ENCODE peak calls at places on chromosomes 1 and 21, in six cellular contexts. One of them, this sample, is unnamed.

GRCh38 chr1:243421784-243422183 is 165.9 kb downstream of the SDCCAG8 start:
- DNase-seq in esophagus squamous epithelium: no peak
- DNase-seq in ovary: peak; percentile 59
- DNase-seq in suprapubic skin: no peak
- DNase-seq in pancreas: no peak
- DNase-seq in Panc1: no peak
- DNase-seq in this sample: peak; percentile 29

GRCh38 chr1:18463984-18464664 is 16.6 kb upstream of the KLHDC7A start:
- DNase-seq in suprapubic skin: no peak
- DNase-seq in ovary: no peak
- DNase-seq in Panc1: no peak
- DNase-seq in esophagus squamous epithelium: no peak
- DNase-seq in pancreas: peak; percentile 75
- DNase-seq in this sample: no peak

GRCh38 chr1:186202174-186202843 is 172.7 kb downstream of the TPR start:
- DNase-seq in esophagus squamous epithelium: no peak
- DNase-seq in ovary: no peak
- DNase-seq in suprapubic skin: peak; percentile 85
- DNase-seq in Panc1: no peak
- DNase-seq in pancreas: no peak
- DNase-seq in this sample: peak; percentile 37

GRCh38 chr1:46549697-46550681 is 1.5 kb downstream of the KNCN start:
- DNase-seq in suprapubic skin: no peak
- DNase-seq in Panc1: no peak
- DNase-seq in ovary: no peak
- DNase-seq in esophagus squamous epithelium: no peak
- DNase-seq in pancreas: peak; percentile 46
- DNase-seq in this sample: no peak

GRCh38 chr1:108877324-108877812 is 583 bp downstream of the GPSM2 start:
- DNase-seq in ovary: no peak
- DNase-seq in suprapubic skin: no peak
- DNase-seq in pancreas: no peak
- DNase-seq in esophagus squamous epithelium: no peak
- DNase-seq in Panc1: no peak
- DNase-seq in this sample: peak; percentile 22

GRCh38 chr1:211493865-211494653 is 2.1 kb upstream of the RD3 start:
- DNase-seq in suprapubic skin: no peak
- DNase-seq in esophagus squamous epithelium: no peak
- DNase-seq in pancreas: no peak
- DNase-seq in Panc1: no peak
- DNase-seq in ovary: no peak
- DNase-seq in this sample: no peak

GRCh38 chr1:65420590-65421340 is at the start of the genes LEPR and LEPROT:
- DNase-seq in suprapubic skin: no peak
- DNase-seq in pancreas: no peak
- DNase-seq in ovary: no peak
- DNase-seq in Panc1: no peak
- DNase-seq in esophagus squamous epithelium: no peak
- DNase-seq in this sample: no peak

GRCh38 chr1:231053493-231054162 is 13.6 kb upstream of the FAM89A start:
- DNase-seq in Panc1: no peak
- DNase-seq in pancreas: no peak
- DNase-seq in ovary: peak; percentile 39
- DNase-seq in suprapubic skin: no peak
- DNase-seq in esophagus squamous epithelium: no peak
- DNase-seq in this sample: peak; percentile 42

GRCh38 chr1:197137322-197137721 is 9.1 kb downstream of the ASPM start:
- DNase-seq in suprapubic skin: no peak
- DNase-seq in pancreas: no peak
- DNase-seq in esophagus squamous epithelium: no peak
- DNase-seq in ovary: no peak
- DNase-seq in Panc1: no peak
- DNase-seq in this sample: no peak

GRCh38 chr1:169124459-169124858 is 18.0 kb downstream of the ATP1B1 start:
- DNase-seq in ovary: no peak
- DNase-seq in suprapubic skin: no peak
- DNase-seq in Panc1: no peak
- DNase-seq in esophagus squamous epithelium: no peak
- DNase-seq in pancreas: no peak
- DNase-seq in this sample: no peak

GRCh38 chr1:8127201-8127641 is 101.1 kb upstream of the ERRFI1 start:
- DNase-seq in suprapubic skin: no peak
- DNase-seq in Panc1: no peak
- DNase-seq in ovary: no peak
- DNase-seq in pancreas: no peak
- DNase-seq in esophagus squamous epithelium: no peak
- DNase-seq in this sample: no peak

GRCh38 chr21:44455524-44456206 is 355 bp downstream of the LRRC3 start:
- DNase-seq in suprapubic skin: no peak
- DNase-seq in pancreas: peak; percentile 84
- DNase-seq in esophagus squamous epithelium: no peak
- DNase-seq in ovary: peak; percentile 61
- DNase-seq in Panc1: no peak
- DNase-seq in this sample: no peak

GRCh38 chr21:46024983-46025860 is 43.7 kb downstream of the COL6A1 start:
- DNase-seq in Panc1: no peak
- DNase-seq in suprapubic skin: no peak
- DNase-seq in ovary: no peak
- DNase-seq in pancreas: no peak
- DNase-seq in esophagus squamous epithelium: no peak
- DNase-seq in this sample: no peak

GRCh38 chr1:230909974-230910754 is 41.8 kb upstream of the C1orf198 start:
- DNase-seq in ovary: no peak
- DNase-seq in pancreas: no peak
- DNase-seq in suprapubic skin: no peak
- DNase-seq in Panc1: no peak
- DNase-seq in esophagus squamous epithelium: no peak
- DNase-seq in this sample: peak; percentile 24

GRCh38 chr1:47440849-47441170 is 3.0 kb downstream of the FOXD2 start:
- DNase-seq in Panc1: no peak
- DNase-seq in ovary: no peak
- DNase-seq in suprapubic skin: no peak
- DNase-seq in esophagus squamous epithelium: no peak
- DNase-seq in pancreas: no peak
- DNase-seq in this sample: no peak

GRCh38 chr1:244450597-244451538 is 841 bp downstream of the ADSS2 start:
- DNase-seq in ovary: peak; percentile 79
- DNase-seq in pancreas: peak; percentile 78
- DNase-seq in suprapubic skin: peak; percentile 84
- DNase-seq in esophagus squamous epithelium: no peak
- DNase-seq in Panc1: no peak
- DNase-seq in this sample: peak; percentile 74

GRCh38 chr1:9309991-9310390 is 17.3 kb downstream of the SPSB1 start:
- DNase-seq in Panc1: no peak
- DNase-seq in esophagus squamous epithelium: no peak
- DNase-seq in suprapubic skin: no peak
- DNase-seq in pancreas: peak; percentile 27
- DNase-seq in ovary: no peak
- DNase-seq in this sample: no peak

GRCh38 chr1:230568008-230568407 is 74.3 kb upstream of the COG2 start:
- DNase-seq in suprapubic skin: no peak
- DNase-seq in esophagus squamous epithelium: no peak
- DNase-seq in ovary: no peak
- DNase-seq in pancreas: peak; percentile 56
- DNase-seq in Panc1: no peak
- DNase-seq in this sample: no peak

GRCh38 chr1:182102042-182102416 is 40.5 kb upstream of the ZNF648 start:
- DNase-seq in ovary: no peak
- DNase-seq in suprapubic skin: no peak
- DNase-seq in esophagus squamous epithelium: no peak
- DNase-seq in Panc1: no peak
- DNase-seq in pancreas: no peak
- DNase-seq in this sample: no peak

GRCh38 chr1:248691567-248692155 is 10.9 kb downstream of the OR14I1 start:
- DNase-seq in esophagus squamous epithelium: no peak
- DNase-seq in pancreas: peak; percentile 53
- DNase-seq in ovary: no peak
- DNase-seq in Panc1: no peak
- DNase-seq in suprapubic skin: no peak
- DNase-seq in this sample: no peak

GRCh38 chr1:194644528-194644927 is 1458.1 kb upstream of the B3GALT2 start:
- DNase-seq in esophagus squamous epithelium: no peak
- DNase-seq in suprapubic skin: no peak
- DNase-seq in ovary: no peak
- DNase-seq in Panc1: no peak
- DNase-seq in pancreas: no peak
- DNase-seq in this sample: no peak

GRCh38 chr1:30316056-30316455 is 407.3 kb downstream of the MATN1 start:
- DNase-seq in ovary: no peak
- DNase-seq in suprapubic skin: no peak
- DNase-seq in esophagus squamous epithelium: no peak
- DNase-seq in pancreas: no peak
- DNase-seq in Panc1: no peak
- DNase-seq in this sample: no peak

GRCh38 chr1:180225403-180225802 is 4.7 kb upstream of the LHX4 start:
- DNase-seq in suprapubic skin: no peak
- DNase-seq in pancreas: no peak
- DNase-seq in ovary: no peak
- DNase-seq in esophagus squamous epithelium: no peak
- DNase-seq in Panc1: no peak
- DNase-seq in this sample: no peak

GRCh38 chr1:180219776-180220175 is 10.3 kb upstream of the LHX4 start:
- DNase-seq in Panc1: no peak
- DNase-seq in ovary: no peak
- DNase-seq in suprapubic skin: no peak
- DNase-seq in esophagus squamous epithelium: no peak
- DNase-seq in pancreas: no peak
- DNase-seq in this sample: no peak

GRCh38 chr1:180218806-180219765 is 11.0 kb upstream of the LHX4 start:
- DNase-seq in suprapubic skin: no peak
- DNase-seq in esophagus squamous epithelium: no peak
- DNase-seq in pancreas: no peak
- DNase-seq in Panc1: no peak
- DNase-seq in ovary: no peak
- DNase-seq in this sample: no peak

GRCh38 chr1:180217021-180217420 is 13.0 kb upstream of the LHX4 start:
- DNase-seq in esophagus squamous epithelium: no peak
- DNase-seq in pancreas: no peak
- DNase-seq in Panc1: no peak
- DNase-seq in suprapubic skin: no peak
- DNase-seq in ovary: no peak
- DNase-seq in this sample: no peak

GRCh38 chr1:180221461-180221860 is 8.6 kb upstream of the LHX4 start:
- DNase-seq in pancreas: no peak
- DNase-seq in Panc1: no peak
- DNase-seq in esophagus squamous epithelium: no peak
- DNase-seq in ovary: no peak
- DNase-seq in suprapubic skin: no peak
- DNase-seq in this sample: no peak
- TF ChIP-seq CTCF in pancreas: no peak
- TF ChIP-seq CTCF in Panc1: no peak
- TF ChIP-seq CTCF in esophagus squamous epithelium: no peak
- TF ChIP-seq CTCF in ovary: no peak
- TF ChIP-seq CTCF in suprapubic skin: no peak
- TF ChIP-seq CTCF in this sample: no peak

DNA sequence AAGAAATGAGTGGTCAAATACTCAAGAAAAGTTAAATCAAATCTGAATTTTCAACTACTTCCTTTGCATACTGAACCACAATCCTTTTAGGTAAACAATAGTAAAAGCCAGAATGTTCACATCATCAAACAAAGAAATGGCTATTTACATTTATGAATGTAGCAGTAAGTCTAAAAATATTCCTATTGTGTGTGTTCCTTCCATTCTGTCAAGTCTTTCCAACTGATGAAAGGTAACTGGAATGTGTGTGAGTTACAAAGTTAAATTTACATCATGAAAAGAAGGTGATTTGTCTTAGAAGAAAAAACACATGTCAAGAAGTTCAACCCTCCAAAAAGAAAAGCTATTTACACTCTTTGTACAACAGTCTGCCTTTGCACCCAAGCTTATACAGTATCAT is 203.1 kb downstream of the SIPA1L2 start:
- DNase-seq in esophagus squamous epithelium: no peak
- DNase-seq in Panc1: no peak
- DNase-seq in ovary: no peak
- DNase-seq in suprapubic skin: no peak
- DNase-seq in pancreas: no peak
- DNase-seq in this sample: no peak
- H3K27ac ChIP-seq in esophagus squamous epithelium: no peak overlapping the region
- H3K27ac ChIP-seq in Panc1: no peak overlapping the region
- H3K27ac ChIP-seq in ovary: no peak overlapping the region
- H3K27ac ChIP-seq in suprapubic skin: no peak overlapping the region
- H3K27ac ChIP-seq in pancreas: no peak overlapping the region
- H3K27ac ChIP-seq in this sample: no peak overlapping the region

GRCh38 chr1:240833057-240833456 is 221.1 kb upstream of the GREM2 start:
- DNase-seq in esophagus squamous epithelium: no peak
- DNase-seq in ovary: no peak
- DNase-seq in suprapubic skin: no peak
- DNase-seq in pancreas: no peak
- DNase-seq in Panc1: no peak
- DNase-seq in this sample: no peak

GRCh38 chr1:240831191-240831631 is 219.3 kb upstream of the GREM2 start:
- DNase-seq in esophagus squamous epithelium: no peak
- DNase-seq in ovary: no peak
- DNase-seq in Panc1: no peak
- DNase-seq in pancreas: no peak
- DNase-seq in suprapubic skin: no peak
- DNase-seq in this sample: no peak

GRCh38 chr1:240827786-240828185 is 215.8 kb upstream of the GREM2 start:
- DNase-seq in ovary: no peak
- DNase-seq in esophagus squamous epithelium: no peak
- DNase-seq in pancreas: no peak
- DNase-seq in suprapubic skin: no peak
- DNase-seq in Panc1: no peak
- DNase-seq in this sample: no peak

GRCh38 chr1:240831922-240832321 is 220.0 kb upstream of the GREM2 start:
- DNase-seq in suprapubic skin: no peak
- DNase-seq in esophagus squamous epithelium: no peak
- DNase-seq in pancreas: no peak
- DNase-seq in ovary: no peak
- DNase-seq in Panc1: no peak
- DNase-seq in this sample: no peak
- TF ChIP-seq CTCF in suprapubic skin: no peak
- TF ChIP-seq CTCF in esophagus squamous epithelium: no peak
- TF ChIP-seq CTCF in pancreas: no peak
- TF ChIP-seq CTCF in ovary: no peak
- TF ChIP-seq CTCF in Panc1: peak; percentile 38
- TF ChIP-seq CTCF in this sample: no peak

GRCh38 chr1:111199881-111200801 is at the start of gene DENND2D:
- DNase-seq in suprapubic skin: no peak
- DNase-seq in ovary: no peak
- DNase-seq in esophagus squamous epithelium: no peak
- DNase-seq in Panc1: no peak
- DNase-seq in pancreas: peak; percentile 79
- DNase-seq in this sample: no peak

GRCh38 chr1:111200802-111201161 is 336 bp upstream of the DENND2D start:
- DNase-seq in suprapubic skin: no peak
- DNase-seq in pancreas: no peak
- DNase-seq in esophagus squamous epithelium: no peak
- DNase-seq in ovary: no peak
- DNase-seq in Panc1: no peak
- DNase-seq in this sample: no peak

GRCh38 chr1:111202707-111203623 is 2.5 kb upstream of the DENND2D start:
- DNase-seq in suprapubic skin: no peak
- DNase-seq in esophagus squamous epithelium: no peak
- DNase-seq in Panc1: no peak
- DNase-seq in ovary: no peak
- DNase-seq in pancreas: no peak
- DNase-seq in this sample: no peak

GRCh38 chr1:111202366-111202706 is 1.9 kb upstream of the DENND2D start:
- DNase-seq in ovary: no peak
- DNase-seq in Panc1: no peak
- DNase-seq in suprapubic skin: no peak
- DNase-seq in pancreas: no peak
- DNase-seq in esophagus squamous epithelium: no peak
- DNase-seq in this sample: no peak

GRCh38 chr1:111201275-111202090 is 1.0 kb upstream of the DENND2D start:
- DNase-seq in Panc1: no peak
- DNase-seq in pancreas: no peak
- DNase-seq in ovary: no peak
- DNase-seq in esophagus squamous epithelium: no peak
- DNase-seq in suprapubic skin: no peak
- DNase-seq in this sample: no peak
- H3K27ac ChIP-seq in Panc1: no peak overlapping the region
- H3K27ac ChIP-seq in pancreas: peak overlapping the region; percentile 70
- H3K27ac ChIP-seq in ovary: no peak overlapping the region
- H3K27ac ChIP-seq in esophagus squamous epithelium: peak overlapping the region; percentile 93
- H3K27ac ChIP-seq in suprapubic skin: peak overlapping the region; percentile 92
- H3K27ac ChIP-seq in this sample: no peak overlapping the region